ENCODE peak calls at places on chromosomes 6 and 20, in seven cellular contexts. V, S, Z, I, M, N and B are unnamed samples.
A peak's percentile ranks its signal among the peaks of the same experiment; 100 is the strongest.

GRCh38 chr6:155228549-155229166 is 35.2 kb upstream of the CLDN20 start:
- DNase-seq in V (no peak), Z (no peak), M (peak; percentile 74), N (peak; percentile 31), S (peak; percentile 77), I (no peak), B (no peak)

GRCh38 chr20:46890682-46891081 is 4.0 kb upstream of the EYA2 start:
- DNase-seq in N (no peak), Z (no peak), M (no peak), S (no peak), V (no peak), I (no peak), B (no peak)

GRCh38 chr6:127992144-127992543 is 91.3 kb upstream of the THEMIS start:
- DNase-seq in V (no peak), S (no peak), I (no peak), M (no peak), N (no peak), Z (no peak), B (no peak)

GRCh38 chr6:88380083-88380482 is 213.9 kb upstream of the CNR1 start:
- DNase-seq in M (peak; percentile 79), N (peak; percentile 18), S (peak; percentile 82), I (no peak), Z (no peak), V (no peak), B (no peak)

GRCh38 chr20:58511364-58511763 is 3.8 kb downstream of the APCDD1L start:
- DNase-seq in M (peak; percentile 82), Z (no peak), N (peak; percentile 83), S (peak; percentile 87), I (no peak), V (no peak), B (peak; percentile 60)

GRCh38 chr20:237479-237878 is 10.4 kb downstream of the DEFB129 start:
- DNase-seq in N (peak; percentile 5), M (no peak), I (no peak), S (no peak), V (no peak), Z (no peak), B (no peak)

GRCh38 chr6:6474170-6474920 is 114.2 kb upstream of the LY86 start:
- DNase-seq in Z (peak; percentile 70), V (no peak), S (no peak), I (no peak), N (no peak), M (no peak), B (no peak)

GRCh38 chr20:17372831-17373440 is 146.1 kb downstream of the PCSK2 start:
- DNase-seq in N (no peak), V (no peak), Z (no peak), S (no peak), M (no peak), I (no peak), B (no peak)

GRCh38 chr6:85642774-85643529 is at the start of gene SYNCRIP:
- DNase-seq in M (peak; percentile 99), I (peak; percentile 89), S (peak; percentile 98), V (peak; percentile 99), Z (peak; percentile 98), N (peak; percentile 97), B (peak; percentile 99)

GRCh38 chr6:70527071-70527737 is 39.5 kb upstream of the SDHAF4 start:
- DNase-seq in M (peak; percentile 32), N (peak; percentile 61), I (no peak), V (no peak), S (peak; percentile 41), Z (no peak), B (no peak)

GRCh38 chr6:44016131-44016870 is 111.0 kb downstream of the MRPL14 start:
- DNase-seq in N (peak; percentile 75), I (no peak), M (peak; percentile 58), V (no peak), S (peak; percentile 87), Z (no peak), B (no peak)

GRCh38 chr20:52833901-52834300 is 138.3 kb upstream of the TSHZ2 start:
- DNase-seq in N (no peak), Z (no peak), M (no peak), S (no peak), I (no peak), V (no peak), B (no peak)

GRCh38 chr6:81753709-81754678 is 1.5 kb upstream of the TENT5A start:
- DNase-seq in S (peak; percentile 68), I (no peak), M (peak; percentile 71), Z (no peak), N (peak; percentile 59), V (peak; percentile 93), B (peak; percentile 80)

GRCh38 chr6:2021713-2022125 is 223.7 kb downstream of the GMDS start:
- DNase-seq in M (peak; percentile 94), I (no peak), N (peak; percentile 77), S (peak; percentile 59), V (peak; percentile 87), Z (no peak), B (peak; percentile 92)

GRCh38 chr6:47426524-47427302 is 50.9 kb upstream of the CD2AP start:
- DNase-seq in I (no peak), S (no peak), Z (no peak), N (no peak), M (no peak), V (no peak), B (no peak)

GRCh38 chr6:83511901-83512681 is at the start of gene PRSS35:
- DNase-seq in I (no peak), Z (no peak), N (peak; percentile 48), V (peak; percentile 62), M (peak; percentile 40), S (peak; percentile 61), B (peak; percentile 89)

GRCh38 chr6:141169419-141169818 is 963.3 kb upstream of the GJE1 start:
- DNase-seq in M (peak; percentile 88), I (no peak), V (no peak), N (peak; percentile 77), S (peak; percentile 61), Z (no peak), B (peak; percentile 77)

GRCh38 chr20:58701431-58702160 is 9.0 kb downstream of the NPEPL1 start:
- DNase-seq in N (no peak), M (no peak), V (no peak), Z (no peak), I (no peak), S (no peak), B (no peak)

GRCh38 chr20:45105317-45105716 is 4.4 kb upstream of the KCNS1 start:
- DNase-seq in N (no peak), V (no peak), I (no peak), M (no peak), Z (no peak), S (peak; percentile 10), B (no peak)

GRCh38 chr20:41006936-41007871 is 21.4 kb upstream of the TOP1 start:
- DNase-seq in I (no peak), S (no peak), N (no peak), V (no peak), Z (no peak), M (no peak), B (no peak)

GRCh38 chr6:56232446-56232845 is 14.9 kb downstream of the COL21A1 start:
- DNase-seq in M (no peak), I (no peak), Z (no peak), N (no peak), V (no peak), S (no peak), B (no peak)

GRCh38 chr6:16929814-16930213 is 168.6 kb upstream of the ATXN1 start:
- DNase-seq in I (no peak), S (peak; percentile 85), Z (no peak), M (peak; percentile 100), V (no peak), N (peak; percentile 99), B (peak; percentile 92)

DNA sequence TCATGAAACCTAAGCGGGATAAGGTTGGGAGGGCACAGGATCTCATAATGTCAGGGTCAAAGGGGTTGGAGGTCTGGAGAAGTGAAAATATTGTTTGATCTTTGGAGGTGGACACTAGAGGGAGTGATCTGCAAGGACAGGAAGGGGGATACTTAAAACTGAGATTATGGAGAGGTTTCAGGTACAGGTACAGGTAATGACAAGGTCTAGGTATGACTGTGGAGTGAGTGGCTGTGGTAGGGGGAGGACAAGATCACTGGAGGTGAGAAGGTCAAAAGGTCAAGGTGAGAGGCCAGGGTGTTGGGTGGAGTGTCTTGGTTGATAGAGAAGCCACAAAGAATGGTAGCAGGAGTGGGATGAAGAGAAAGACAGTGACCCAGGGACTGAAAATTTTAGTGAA is 16.8 kb upstream of the NOTCH4 start:
- DNase-seq in M (no peak), S (no peak), Z (no peak), I (no peak), N (no peak), V (no peak), B (no peak)
- TF ChIP-seq CTCF in M (no peak), S (peak; percentile 3), Z (no peak), I (no peak), N (no peak), V (no peak), B (no peak)

DNA sequence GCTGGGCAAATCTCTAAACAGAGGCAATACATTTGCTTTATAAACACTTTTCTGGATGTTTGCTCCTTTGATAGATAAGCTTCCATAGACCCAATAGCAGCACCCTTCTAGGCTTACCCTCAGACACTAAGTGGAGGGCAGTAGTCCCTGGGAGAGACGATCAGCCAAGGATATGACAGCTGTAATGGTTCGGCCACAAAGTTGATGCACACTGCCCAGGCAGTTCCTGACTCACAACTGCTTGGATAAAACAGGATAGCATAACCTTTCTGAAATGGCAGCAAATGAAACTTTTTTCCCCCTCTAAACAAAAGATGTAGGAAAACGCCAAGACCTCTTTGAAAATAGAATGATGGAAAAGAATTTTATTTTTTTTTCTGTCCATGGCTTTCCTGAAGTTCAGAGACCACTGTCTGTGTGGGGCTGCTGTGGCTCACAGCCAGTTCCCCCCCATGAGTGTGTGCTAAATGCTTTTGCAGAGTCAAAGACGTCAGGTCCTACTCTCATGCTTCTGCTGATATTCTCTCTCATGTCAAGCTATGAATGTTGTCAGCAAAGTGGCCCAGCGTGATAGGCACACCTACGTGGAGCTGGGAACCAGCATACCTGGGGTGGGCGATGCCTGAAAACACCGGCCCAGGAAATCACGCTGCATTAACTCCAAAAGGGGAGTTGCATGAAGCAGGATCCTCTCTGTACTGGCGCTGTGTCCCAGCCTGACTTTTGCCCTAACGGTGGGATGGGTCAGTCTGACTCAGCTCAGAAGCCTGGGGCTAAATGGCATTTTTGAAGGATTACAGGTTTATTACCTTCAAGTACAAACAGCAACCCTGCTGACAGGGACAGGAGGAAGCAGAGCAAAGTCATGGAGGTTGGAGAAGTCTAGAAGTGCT is 8.8 kb upstream of the MRPS10 start:
- DNase-seq in S (peak; percentile 28), I (no peak), N (peak; percentile 84), V (peak; percentile 68), Z (no peak), M (peak; percentile 44), B (no peak)
- H3K4me3 ChIP-seq in S (no peak overlapping the region), I (no peak overlapping the region), N (no peak overlapping the region), V (no peak overlapping the region), Z (no peak overlapping the region), M (no peak overlapping the region), B (no peak overlapping the region)

GRCh38 chr20:8018928-8019177 is 708 bp downstream of the TMX4 start:
- DNase-seq in M (peak; percentile 9), V (no peak), S (peak; percentile 50), N (peak; percentile 15), I (no peak), Z (no peak), B (peak; percentile 74)
- TF ChIP-seq CTCF in M (no peak), V (peak; percentile 1), S (no peak), N (no peak), I (no peak), Z (no peak), B (no peak)

DNA sequence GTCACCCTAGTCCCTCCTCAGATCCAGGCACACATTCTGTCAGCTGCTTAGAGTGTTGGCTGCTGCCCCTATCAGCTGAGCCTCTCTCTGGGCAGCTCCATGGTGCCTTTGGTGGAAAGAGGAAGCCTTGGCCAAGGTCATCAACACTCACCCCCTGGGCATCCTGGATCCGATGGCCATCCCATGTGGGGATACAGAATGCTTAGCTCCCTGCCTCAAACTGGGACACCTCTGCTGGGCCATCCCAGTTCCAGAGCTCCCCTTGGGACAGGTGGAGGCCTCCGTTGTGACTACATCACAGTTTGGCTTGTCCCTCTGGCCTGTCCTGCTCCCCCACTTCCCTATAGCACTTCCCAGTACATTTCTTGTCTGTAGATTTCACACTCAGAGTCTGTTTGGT is 45.6 kb downstream of the TOX2 start:
- DNase-seq in I (no peak), N (no peak), Z (no peak), V (no peak), M (no peak), S (no peak), B (no peak)
- H3K4me3 ChIP-seq in I (no peak overlapping the region), N (no peak overlapping the region), Z (no peak overlapping the region), V (no peak overlapping the region), M (no peak overlapping the region), S (no peak overlapping the region), B (no peak overlapping the region)